ENCODE peak calls at places on chromosomes 6 and 20, in five cellular contexts. B is cardiac fibroblast, D is heart right ventricle, O is HT1080, R is IMR-90. Q is an unnamed sample.

GRCh38 chr6:118382126-118382525 is 166.0 kb upstream of the PLN start:
- DNase-seq in B (no peak), D (no peak), O (no peak), R (no peak), Q (no peak)

GRCh38 chr20:25286917-25287316 is 39.0 kb downstream of the PYGB start:
- DNase-seq in B (no peak), D (no peak), O (no peak), R (no peak), Q (no peak)

GRCh38 chr6:31161216-31162126 is 3.1 kb downstream of the TCF19 start:
- DNase-seq in B (no peak), D (no peak), O (no peak), R (no peak), Q (no peak)

GRCh38 chr6:130700397-130700796 is 126.8 kb upstream of the SMLR1 start:
- DNase-seq in B (no peak), D (no peak), O (no peak), R (no peak), Q (no peak)

GRCh38 chr20:18686696-18687095 is 98.8 kb downstream of the DTD1 start:
- DNase-seq in B (no peak), D (no peak), O (no peak), R (peak), Q (no peak)

GRCh38 chr6:114312931-114313330 is 29.9 kb downstream of the HS3ST5 start:
- DNase-seq in B (no peak), D (no peak), O (no peak), R (no peak), Q (no peak)

GRCh38 chr6:37323568-37323967 is 30.2 kb upstream of the RNF8 start:
- DNase-seq in B (peak), D (no peak), O (no peak), R (peak), Q (peak)

GRCh38 chr20:61478094-61478493 is 226.0 kb downstream of the CDH4 start:
- DNase-seq in B (no peak), D (no peak), O (no peak), R (no peak), Q (peak)

GRCh38 chr6:36755435-36756348 is 58.1 kb downstream of the RAB44 start:
- DNase-seq in B (peak), D (no peak), O (peak), R (peak), Q (no peak)

GRCh38 chr6:147423111-147423510 is 85.4 kb upstream of the SAMD5 start:
- DNase-seq in B (no peak), D (no peak), O (no peak), R (no peak), Q (no peak)

GRCh38 chr6:130223508-130223907 is 757 bp upstream of the SAMD3 start:
- DNase-seq in B (peak), D (no peak), O (peak), R (no peak), Q (no peak)

GRCh38 chr6:30707281-30707850 is 9.7 kb downstream of the MDC1 start:
- DNase-seq in B (no peak), D (no peak), O (no peak), R (no peak), Q (no peak)

GRCh38 chr6:158050107-158050735 is 68.6 kb downstream of the SYNJ2 start:
- DNase-seq in B (no peak), D (no peak), O (no peak), R (no peak), Q (no peak)

GRCh38 chr6:29696147-29697129 is 15.5 kb upstream of the ZFP57 start:
- DNase-seq in B (peak), D (no peak), O (no peak), R (no peak), Q (peak)

GRCh38 chr6:170212051-170212756 is 78.7 kb downstream of the DLL1 start:
- DNase-seq in B (no peak), D (no peak), O (no peak), R (no peak), Q (no peak)

GRCh38 chr6:106973018-106973840 is 1.3 kb downstream of the CD24 start:
- DNase-seq in B (no peak), D (peak), O (no peak), R (no peak), Q (no peak)

GRCh38 chr6:43940071-43940392 is 170.0 kb downstream of the VEGFA start:
- DNase-seq in B (no peak), D (no peak), O (no peak), R (no peak), Q (no peak)

Q was measured in GM03348.